ENCODE peak calls at places on chromosomes 4 and X, in six cellular contexts. One of them, this sample, is unnamed.

GRCh38 chrX:18309401-18309800 is 45.1 kb downstream of the SCML2 start:
- DNase-seq in epithelial cell of esophagus: no peak
- DNase-seq in HS-5: no peak
- DNase-seq in T-helper 9 cell: no peak
- DNase-seq in iPS-NIHi11: no peak
- DNase-seq in HT1080: no peak
- DNase-seq in this sample: no peak

GRCh38 chr4:5874811-5875465 is 17.9 kb downstream of the CRMP1 start:
- DNase-seq in T-helper 9 cell: no peak
- DNase-seq in HS-5: no peak
- DNase-seq in epithelial cell of esophagus: peak; percentile 20
- DNase-seq in HT1080: no peak
- DNase-seq in iPS-NIHi11: peak; percentile 50
- DNase-seq in this sample: no peak

GRCh38 chr4:89307185-89307445 is 485 bp downstream of the GPRIN3 start:
- DNase-seq in HS-5: no peak
- DNase-seq in iPS-NIHi11: no peak
- DNase-seq in HT1080: no peak
- DNase-seq in epithelial cell of esophagus: no peak
- DNase-seq in T-helper 9 cell: no peak
- DNase-seq in this sample: no peak

GRCh38 chrX:153702350-153703035 is 14.8 kb downstream of the SLC6A8 start:
- DNase-seq in HS-5: no peak
- DNase-seq in HT1080: no peak
- DNase-seq in iPS-NIHi11: no peak
- DNase-seq in T-helper 9 cell: no peak
- DNase-seq in epithelial cell of esophagus: no peak
- DNase-seq in this sample: peak; percentile 61

GRCh38 chr4:163810757-163811156 is 316.3 kb downstream of the TMA16 start:
- DNase-seq in epithelial cell of esophagus: peak; percentile 46
- DNase-seq in HT1080: no peak
- DNase-seq in HS-5: no peak
- DNase-seq in iPS-NIHi11: no peak
- DNase-seq in T-helper 9 cell: no peak
- DNase-seq in this sample: no peak

GRCh38 chrX:150478496-150479492 is 89.6 kb upstream of the MTM1 start:
- DNase-seq in epithelial cell of esophagus: no peak
- DNase-seq in HS-5: no peak
- DNase-seq in T-helper 9 cell: no peak
- DNase-seq in iPS-NIHi11: no peak
- DNase-seq in HT1080: no peak
- DNase-seq in this sample: no peak

GRCh38 chrX:100649550-100650356 is 5.8 kb downstream of the SRPX2 start:
- DNase-seq in T-helper 9 cell: no peak
- DNase-seq in iPS-NIHi11: peak; percentile 20
- DNase-seq in epithelial cell of esophagus: peak; percentile 88
- DNase-seq in HS-5: peak; percentile 53
- DNase-seq in HT1080: peak; percentile 50
- DNase-seq in this sample: no peak

GRCh38 chr4:156771171-156771837 is 200.3 kb downstream of the PDGFC start:
- DNase-seq in epithelial cell of esophagus: peak; percentile 99
- DNase-seq in HS-5: peak; percentile 92
- DNase-seq in HT1080: peak; percentile 93
- DNase-seq in iPS-NIHi11: peak; percentile 28
- DNase-seq in T-helper 9 cell: no peak
- DNase-seq in this sample: peak; percentile 10

GRCh38 chr4:52052475-52052780 is 1.3 kb downstream of the SPATA18 start:
- DNase-seq in T-helper 9 cell: no peak
- DNase-seq in epithelial cell of esophagus: peak; percentile 47
- DNase-seq in HT1080: no peak
- DNase-seq in iPS-NIHi11: peak; percentile 7
- DNase-seq in HS-5: no peak
- DNase-seq in this sample: no peak

GRCh38 chr4:74365761-74366160 is 816 bp downstream of the EREG start:
- DNase-seq in T-helper 9 cell: no peak
- DNase-seq in epithelial cell of esophagus: peak; percentile 39
- DNase-seq in HS-5: no peak
- DNase-seq in HT1080: no peak
- DNase-seq in iPS-NIHi11: peak; percentile 30
- DNase-seq in this sample: peak; percentile 57

GRCh38 chrX:36407886-36408285 is 488.4 kb downstream of the CFAP47 start:
- DNase-seq in T-helper 9 cell: no peak
- DNase-seq in epithelial cell of esophagus: no peak
- DNase-seq in HT1080: no peak
- DNase-seq in iPS-NIHi11: no peak
- DNase-seq in HS-5: no peak
- DNase-seq in this sample: peak; percentile 15

GRCh38 chrX:111662314-111662713 is 18.7 kb upstream of the ALG13 start:
- DNase-seq in epithelial cell of esophagus: no peak
- DNase-seq in HT1080: no peak
- DNase-seq in HS-5: no peak
- DNase-seq in T-helper 9 cell: no peak
- DNase-seq in iPS-NIHi11: no peak
- DNase-seq in this sample: no peak

GRCh38 chr4:124640037-124640730 is 72.3 kb downstream of the ANKRD50 start:
- DNase-seq in HT1080: peak; percentile 93
- DNase-seq in T-helper 9 cell: no peak
- DNase-seq in epithelial cell of esophagus: peak; percentile 90
- DNase-seq in iPS-NIHi11: no peak
- DNase-seq in HS-5: peak; percentile 83
- DNase-seq in this sample: peak; percentile 59

GRCh38 chr4:99572527-99573240 is 1.9 kb upstream of the MTTP start:
- DNase-seq in HS-5: no peak
- DNase-seq in iPS-NIHi11: no peak
- DNase-seq in epithelial cell of esophagus: peak; percentile 34
- DNase-seq in HT1080: peak; percentile 2
- DNase-seq in T-helper 9 cell: no peak
- DNase-seq in this sample: no peak

GRCh38 chrX:103626855-103627254 is 1.9 kb upstream of the TCEAL1 start:
- DNase-seq in epithelial cell of esophagus: peak; percentile 65
- DNase-seq in iPS-NIHi11: no peak
- DNase-seq in HS-5: no peak
- DNase-seq in HT1080: peak; percentile 47
- DNase-seq in T-helper 9 cell: no peak
- DNase-seq in this sample: no peak

GRCh38 chrX:24482823-24483410 is 17.8 kb downstream of the PDK3 start:
- DNase-seq in HT1080: no peak
- DNase-seq in HS-5: no peak
- DNase-seq in T-helper 9 cell: no peak
- DNase-seq in iPS-NIHi11: no peak
- DNase-seq in epithelial cell of esophagus: no peak
- DNase-seq in this sample: no peak

GRCh38 chr4:111267786-111268185 is 644.9 kb upstream of the PITX2 start:
- DNase-seq in HS-5: no peak
- DNase-seq in T-helper 9 cell: no peak
- DNase-seq in iPS-NIHi11: no peak
- DNase-seq in HT1080: no peak
- DNase-seq in epithelial cell of esophagus: no peak
- DNase-seq in this sample: no peak

GRCh38 chr4:119299221-119300071 is 22.5 kb downstream of the FABP2 start:
- DNase-seq in HT1080: peak; percentile 11
- DNase-seq in epithelial cell of esophagus: peak; percentile 40
- DNase-seq in T-helper 9 cell: no peak
- DNase-seq in HS-5: no peak
- DNase-seq in iPS-NIHi11: no peak
- DNase-seq in this sample: no peak

GRCh38 chr4:145907827-145908226 is 30.8 kb downstream of the ZNF827 start:
- DNase-seq in HT1080: no peak
- DNase-seq in HS-5: no peak
- DNase-seq in epithelial cell of esophagus: no peak
- DNase-seq in iPS-NIHi11: no peak
- DNase-seq in T-helper 9 cell: no peak
- DNase-seq in this sample: no peak

GRCh38 chr4:60724623-60725022 is 475.5 kb upstream of the ADGRL3 start:
- DNase-seq in HS-5: peak; percentile 87
- DNase-seq in T-helper 9 cell: no peak
- DNase-seq in HT1080: peak; percentile 81
- DNase-seq in iPS-NIHi11: peak; percentile 13
- DNase-seq in epithelial cell of esophagus: peak; percentile 76
- DNase-seq in this sample: no peak

GRCh38 chr4:30722092-30722915 is 2.1 kb downstream of the PCDH7 start:
- DNase-seq in T-helper 9 cell: no peak
- DNase-seq in iPS-NIHi11: peak; percentile 12
- DNase-seq in HT1080: no peak
- DNase-seq in epithelial cell of esophagus: no peak
- DNase-seq in HS-5: no peak
- DNase-seq in this sample: no peak

GRCh38 chrX:119828446-119828845 is 24.3 kb downstream of the UPF3B start:
- DNase-seq in iPS-NIHi11: no peak
- DNase-seq in HT1080: no peak
- DNase-seq in T-helper 9 cell: no peak
- DNase-seq in HS-5: no peak
- DNase-seq in epithelial cell of esophagus: no peak
- DNase-seq in this sample: no peak

GRCh38 chr4:158850800-158851644 is 82.2 kb downstream of the FNIP2 start:
- DNase-seq in iPS-NIHi11: no peak
- DNase-seq in HS-5: no peak
- DNase-seq in T-helper 9 cell: no peak
- DNase-seq in epithelial cell of esophagus: peak; percentile 49
- DNase-seq in HT1080: peak; percentile 24
- DNase-seq in this sample: no peak

This sample was measured in pancreas.